ENCODE peak calls at places on chromosome 16, in ten cellular contexts. One of them, this sample, is unnamed.
A peak's percentile ranks its signal among the peaks of the same experiment; 100 is the strongest.

GRCh38 chr16:9417898-9418297 is 326.5 kb downstream of the HAPSTR1 start:
- DNase-seq in heart left ventricle: no peak
- DNase-seq in mesendoderm: no peak
- DNase-seq in K562: no peak
- DNase-seq in tibial artery: no peak
- DNase-seq in body of pancreas: no peak
- DNase-seq in aorta: no peak
- DNase-seq in lower lobe of right lung: no peak
- DNase-seq in CD8-positive, alpha-beta T cell: no peak
- DNase-seq in endothelial cell of umbilical vein: no peak
- DNase-seq in this sample: no peak

GRCh38 chr16:59632266-59632855 is 898.2 kb upstream of the GOT2 start:
- DNase-seq in mesendoderm: no peak
- DNase-seq in CD8-positive, alpha-beta T cell: no peak
- DNase-seq in heart left ventricle: no peak
- DNase-seq in body of pancreas: no peak
- DNase-seq in tibial artery: no peak
- DNase-seq in aorta: peak; percentile 46
- DNase-seq in lower lobe of right lung: no peak
- DNase-seq in endothelial cell of umbilical vein: peak; percentile 81
- DNase-seq in K562: peak; percentile 24
- DNase-seq in this sample: no peak

GRCh38 chr16:1163567-1164055 is 10.7 kb downstream of the CACNA1H start:
- DNase-seq in K562: no peak
- DNase-seq in mesendoderm: peak; percentile 87
- DNase-seq in tibial artery: no peak
- DNase-seq in heart left ventricle: no peak
- DNase-seq in CD8-positive, alpha-beta T cell: no peak
- DNase-seq in endothelial cell of umbilical vein: no peak
- DNase-seq in lower lobe of right lung: no peak
- DNase-seq in aorta: no peak
- DNase-seq in body of pancreas: no peak
- DNase-seq in this sample: no peak

GRCh38 chr16:3004781-3005284 is 7.9 kb upstream of the CLDN9 start:
- DNase-seq in CD8-positive, alpha-beta T cell: no peak
- DNase-seq in K562: peak; percentile 85
- DNase-seq in heart left ventricle: no peak
- DNase-seq in tibial artery: no peak
- DNase-seq in mesendoderm: peak; percentile 71
- DNase-seq in aorta: no peak
- DNase-seq in lower lobe of right lung: no peak
- DNase-seq in body of pancreas: peak; percentile 85
- DNase-seq in endothelial cell of umbilical vein: no peak
- DNase-seq in this sample: no peak

GRCh38 chr16:84267380-84267779 is 27.3 kb upstream of the WFDC1 start:
- DNase-seq in aorta: no peak
- DNase-seq in mesendoderm: no peak
- DNase-seq in endothelial cell of umbilical vein: no peak
- DNase-seq in CD8-positive, alpha-beta T cell: no peak
- DNase-seq in tibial artery: no peak
- DNase-seq in heart left ventricle: no peak
- DNase-seq in lower lobe of right lung: no peak
- DNase-seq in K562: no peak
- DNase-seq in body of pancreas: no peak
- DNase-seq in this sample: no peak

GRCh38 chr16:11379420-11379819 is 34.2 kb downstream of the RMI2 start:
- DNase-seq in lower lobe of right lung: no peak
- DNase-seq in aorta: no peak
- DNase-seq in K562: no peak
- DNase-seq in heart left ventricle: peak; percentile 12
- DNase-seq in body of pancreas: peak; percentile 61
- DNase-seq in CD8-positive, alpha-beta T cell: no peak
- DNase-seq in tibial artery: no peak
- DNase-seq in endothelial cell of umbilical vein: no peak
- DNase-seq in mesendoderm: no peak
- DNase-seq in this sample: no peak

GRCh38 chr16:3838600-3839401 is 41.7 kb downstream of the CREBBP start:
- DNase-seq in mesendoderm: no peak
- DNase-seq in K562: no peak
- DNase-seq in lower lobe of right lung: no peak
- DNase-seq in body of pancreas: no peak
- DNase-seq in aorta: no peak
- DNase-seq in heart left ventricle: no peak
- DNase-seq in tibial artery: no peak
- DNase-seq in CD8-positive, alpha-beta T cell: no peak
- DNase-seq in endothelial cell of umbilical vein: no peak
- DNase-seq in this sample: no peak

GRCh38 chr16:12155235-12155634 is 178.7 kb downstream of the SNX29 start:
- DNase-seq in lower lobe of right lung: no peak
- DNase-seq in mesendoderm: no peak
- DNase-seq in K562: no peak
- DNase-seq in aorta: no peak
- DNase-seq in body of pancreas: no peak
- DNase-seq in CD8-positive, alpha-beta T cell: no peak
- DNase-seq in endothelial cell of umbilical vein: no peak
- DNase-seq in tibial artery: no peak
- DNase-seq in heart left ventricle: no peak
- DNase-seq in this sample: no peak

GRCh38 chr16:13335894-13336293 is 434.5 kb downstream of the SHISA9 start:
- DNase-seq in aorta: no peak
- DNase-seq in lower lobe of right lung: no peak
- DNase-seq in mesendoderm: no peak
- DNase-seq in heart left ventricle: no peak
- DNase-seq in tibial artery: no peak
- DNase-seq in K562: no peak
- DNase-seq in CD8-positive, alpha-beta T cell: no peak
- DNase-seq in endothelial cell of umbilical vein: no peak
- DNase-seq in body of pancreas: no peak
- DNase-seq in this sample: no peak

GRCh38 chr16:81099958-81100357 is 3.8 kb upstream of the GCSH start:
- DNase-seq in mesendoderm: no peak
- DNase-seq in aorta: no peak
- DNase-seq in K562: no peak
- DNase-seq in heart left ventricle: no peak
- DNase-seq in lower lobe of right lung: no peak
- DNase-seq in tibial artery: no peak
- DNase-seq in endothelial cell of umbilical vein: no peak
- DNase-seq in CD8-positive, alpha-beta T cell: no peak
- DNase-seq in body of pancreas: no peak
- DNase-seq in this sample: no peak
- H3K4me3 ChIP-seq in mesendoderm: no peak overlapping the region
- H3K4me3 ChIP-seq in aorta: no peak overlapping the region
- H3K4me3 ChIP-seq in K562: no peak overlapping the region
- H3K4me3 ChIP-seq in heart left ventricle: no peak overlapping the region
- H3K4me3 ChIP-seq in lower lobe of right lung: no peak overlapping the region
- H3K4me3 ChIP-seq in tibial artery: no peak overlapping the region
- H3K4me3 ChIP-seq in endothelial cell of umbilical vein: no peak overlapping the region
- H3K4me3 ChIP-seq in CD8-positive, alpha-beta T cell: no peak overlapping the region
- H3K4me3 ChIP-seq in body of pancreas: no peak overlapping the region
- H3K4me3 ChIP-seq in this sample: no peak overlapping the region

GRCh38 chr16:49590166-49590871 is 216.7 kb downstream of the C16orf78 start:
- DNase-seq in tibial artery: peak; percentile 53
- DNase-seq in lower lobe of right lung: no peak
- DNase-seq in body of pancreas: no peak
- DNase-seq in mesendoderm: no peak
- DNase-seq in K562: no peak
- DNase-seq in endothelial cell of umbilical vein: no peak
- DNase-seq in CD8-positive, alpha-beta T cell: no peak
- DNase-seq in aorta: no peak
- DNase-seq in heart left ventricle: no peak
- DNase-seq in this sample: no peak

GRCh38 chr16:49593423-49594040 is 219.9 kb downstream of the C16orf78 start:
- DNase-seq in endothelial cell of umbilical vein: no peak
- DNase-seq in K562: no peak
- DNase-seq in heart left ventricle: no peak
- DNase-seq in mesendoderm: peak; percentile 53
- DNase-seq in CD8-positive, alpha-beta T cell: no peak
- DNase-seq in tibial artery: peak; percentile 43
- DNase-seq in aorta: no peak
- DNase-seq in lower lobe of right lung: no peak
- DNase-seq in body of pancreas: no peak
- DNase-seq in this sample: no peak

GRCh38 chr16:49589721-49590120 is 216.1 kb downstream of the C16orf78 start:
- DNase-seq in body of pancreas: no peak
- DNase-seq in K562: no peak
- DNase-seq in tibial artery: no peak
- DNase-seq in CD8-positive, alpha-beta T cell: no peak
- DNase-seq in mesendoderm: no peak
- DNase-seq in aorta: no peak
- DNase-seq in lower lobe of right lung: no peak
- DNase-seq in endothelial cell of umbilical vein: no peak
- DNase-seq in heart left ventricle: no peak
- DNase-seq in this sample: no peak

GRCh38 chr16:49594706-49595534 is 221.3 kb downstream of the C16orf78 start:
- DNase-seq in heart left ventricle: no peak
- DNase-seq in lower lobe of right lung: no peak
- DNase-seq in tibial artery: peak; percentile 25
- DNase-seq in endothelial cell of umbilical vein: no peak
- DNase-seq in body of pancreas: no peak
- DNase-seq in K562: no peak
- DNase-seq in aorta: no peak
- DNase-seq in mesendoderm: no peak
- DNase-seq in CD8-positive, alpha-beta T cell: no peak
- DNase-seq in this sample: no peak

GRCh38 chr16:49592507-49593422 is 219.2 kb downstream of the C16orf78 start:
- DNase-seq in tibial artery: peak; percentile 51
- DNase-seq in body of pancreas: peak; percentile 42
- DNase-seq in mesendoderm: peak; percentile 81
- DNase-seq in K562: peak; percentile 44
- DNase-seq in heart left ventricle: no peak
- DNase-seq in aorta: no peak
- DNase-seq in CD8-positive, alpha-beta T cell: peak; percentile 5
- DNase-seq in lower lobe of right lung: no peak
- DNase-seq in endothelial cell of umbilical vein: peak; percentile 33
- DNase-seq in this sample: no peak
- H3K4me1 ChIP-seq in tibial artery: no peaks in the 10 kb centered on the region
- H3K4me1 ChIP-seq in body of pancreas: no peaks in the 10 kb centered on the region
- H3K4me1 ChIP-seq in mesendoderm: peaks cover 10% of the 10 kb centered on the region
- H3K4me1 ChIP-seq in K562: no peaks in the 10 kb centered on the region
- H3K4me1 ChIP-seq in heart left ventricle: peaks cover 19% of the 10 kb centered on the region
- H3K4me1 ChIP-seq in aorta: no peaks in the 10 kb centered on the region
- H3K4me1 ChIP-seq in CD8-positive, alpha-beta T cell: no peaks in the 10 kb centered on the region
- H3K4me1 ChIP-seq in lower lobe of right lung: peaks cover 15% of the 10 kb centered on the region
- H3K4me1 ChIP-seq in endothelial cell of umbilical vein: peaks cover 4% of the 10 kb centered on the region
- H3K4me1 ChIP-seq in this sample: peaks cover 2% of the 10 kb centered on the region

GRCh38 chr16:66387817-66388332 is 21.4 kb downstream of the CDH5 start:
- DNase-seq in endothelial cell of umbilical vein: no peak
- DNase-seq in lower lobe of right lung: no peak
- DNase-seq in K562: no peak
- DNase-seq in CD8-positive, alpha-beta T cell: no peak
- DNase-seq in heart left ventricle: no peak
- DNase-seq in aorta: no peak
- DNase-seq in mesendoderm: no peak
- DNase-seq in tibial artery: peak; percentile 28
- DNase-seq in body of pancreas: no peak
- DNase-seq in this sample: no peak

GRCh38 chr16:66388350-66389139 is 22.1 kb downstream of the CDH5 start:
- DNase-seq in body of pancreas: no peak
- DNase-seq in mesendoderm: no peak
- DNase-seq in K562: no peak
- DNase-seq in tibial artery: peak; percentile 12
- DNase-seq in heart left ventricle: no peak
- DNase-seq in aorta: no peak
- DNase-seq in CD8-positive, alpha-beta T cell: no peak
- DNase-seq in lower lobe of right lung: no peak
- DNase-seq in endothelial cell of umbilical vein: no peak
- DNase-seq in this sample: no peak

GRCh38 chr16:66389256-66390175 is 23.0 kb downstream of the CDH5 start:
- DNase-seq in body of pancreas: no peak
- DNase-seq in aorta: no peak
- DNase-seq in tibial artery: peak; percentile 42
- DNase-seq in endothelial cell of umbilical vein: no peak
- DNase-seq in mesendoderm: no peak
- DNase-seq in CD8-positive, alpha-beta T cell: no peak
- DNase-seq in K562: no peak
- DNase-seq in lower lobe of right lung: no peak
- DNase-seq in heart left ventricle: no peak
- DNase-seq in this sample: no peak

GRCh38 chr16:66385415-66385814 is 18.9 kb downstream of the CDH5 start:
- DNase-seq in CD8-positive, alpha-beta T cell: no peak
- DNase-seq in K562: no peak
- DNase-seq in body of pancreas: no peak
- DNase-seq in lower lobe of right lung: no peak
- DNase-seq in heart left ventricle: no peak
- DNase-seq in mesendoderm: no peak
- DNase-seq in tibial artery: no peak
- DNase-seq in aorta: no peak
- DNase-seq in endothelial cell of umbilical vein: no peak
- DNase-seq in this sample: no peak

DNA sequence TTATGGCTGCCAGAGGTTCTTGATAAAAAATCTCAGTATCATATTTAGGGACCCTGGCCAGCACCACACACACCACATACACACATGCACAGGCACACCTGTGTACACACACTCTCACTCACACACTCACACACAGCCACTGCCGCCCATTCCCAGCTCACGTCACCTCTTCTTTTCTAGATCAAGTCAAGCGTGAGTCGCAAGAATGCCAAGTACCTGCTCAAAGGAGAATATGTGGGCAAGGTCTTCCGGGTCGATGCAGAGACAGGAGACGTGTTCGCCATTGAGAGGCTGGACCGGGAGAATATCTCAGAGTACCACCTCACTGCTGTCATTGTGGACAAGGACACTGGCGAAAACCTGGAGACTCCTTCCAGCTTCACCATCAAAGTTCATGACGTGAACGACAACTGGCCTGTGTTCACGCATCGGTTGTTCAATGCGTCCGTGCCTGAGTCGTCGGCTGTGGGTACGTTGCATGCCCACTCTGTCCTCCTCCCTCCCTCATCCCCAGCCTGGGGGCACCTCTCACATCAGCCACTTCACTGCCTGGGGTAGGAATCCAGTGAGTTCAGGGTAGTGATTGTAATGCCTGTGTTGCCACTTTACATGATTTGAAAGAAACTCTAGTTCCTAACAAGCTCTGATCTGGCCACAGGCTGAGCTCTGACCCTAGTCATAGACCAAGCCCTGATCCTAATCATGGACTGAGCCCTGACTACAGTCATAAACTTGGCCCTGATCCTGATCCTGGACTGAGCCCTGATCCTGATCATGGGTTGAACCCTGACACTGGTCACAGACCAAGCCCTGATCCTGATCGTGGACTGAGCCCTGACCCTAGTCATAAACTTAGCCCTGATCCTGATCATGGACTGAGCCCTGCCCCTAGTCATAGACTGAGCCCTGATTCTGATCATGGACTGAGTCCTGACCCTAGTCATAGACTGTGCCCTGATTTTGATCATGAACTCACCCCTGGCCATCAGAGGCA is 20.4 kb downstream of the CDH5 start:
- DNase-seq in heart left ventricle: no peak
- DNase-seq in endothelial cell of umbilical vein: no peak
- DNase-seq in tibial artery: peak; percentile 51
- DNase-seq in lower lobe of right lung: no peak
- DNase-seq in mesendoderm: no peak
- DNase-seq in K562: no peak
- DNase-seq in CD8-positive, alpha-beta T cell: no peak
- DNase-seq in body of pancreas: peak; percentile 62
- DNase-seq in aorta: no peak
- DNase-seq in this sample: no peak
- H3K27ac ChIP-seq in heart left ventricle: no peak overlapping the region
- H3K27ac ChIP-seq in endothelial cell of umbilical vein: peak overlapping the region; percentile 4
- H3K27ac ChIP-seq in tibial artery: no peak overlapping the region
- H3K27ac ChIP-seq in lower lobe of right lung: no peak overlapping the region
- H3K27ac ChIP-seq in mesendoderm: no peak overlapping the region
- H3K27ac ChIP-seq in K562: no peak overlapping the region
- H3K27ac ChIP-seq in CD8-positive, alpha-beta T cell: no peak overlapping the region
- H3K27ac ChIP-seq in body of pancreas: no peak overlapping the region
- H3K27ac ChIP-seq in aorta: no peak overlapping the region
- H3K27ac ChIP-seq in this sample: no peak overlapping the region

GRCh38 chr16:30903002-30903401 is 6.6 kb downstream of the CTF1 start:
- DNase-seq in tibial artery: no peak
- DNase-seq in body of pancreas: no peak
- DNase-seq in lower lobe of right lung: no peak
- DNase-seq in CD8-positive, alpha-beta T cell: no peak
- DNase-seq in mesendoderm: peak; percentile 56
- DNase-seq in heart left ventricle: no peak
- DNase-seq in endothelial cell of umbilical vein: no peak
- DNase-seq in K562: peak; percentile 77
- DNase-seq in aorta: no peak
- DNase-seq in this sample: no peak
- H3K4me3 ChIP-seq in tibial artery: peak overlapping the region; percentile 55
- H3K4me3 ChIP-seq in body of pancreas: no peak overlapping the region
- H3K4me3 ChIP-seq in lower lobe of right lung: peak overlapping the region; percentile 56
- H3K4me3 ChIP-seq in CD8-positive, alpha-beta T cell: peak overlapping the region; percentile 77
- H3K4me3 ChIP-seq in mesendoderm: no peak overlapping the region
- H3K4me3 ChIP-seq in heart left ventricle: no peak overlapping the region
- H3K4me3 ChIP-seq in endothelial cell of umbilical vein: no peak overlapping the region
- H3K4me3 ChIP-seq in K562: no peak overlapping the region
- H3K4me3 ChIP-seq in aorta: no peak overlapping the region
- H3K4me3 ChIP-seq in this sample: no peak overlapping the region